ENCODE peak calls at places on chromosomes 13 and 19, in six cellular contexts. F, H, A, W, I and G are unnamed samples.

GRCh38 chr13:46648166-46648607 is 95.2 kb downstream of the LRCH1 start:
- DNase-seq in F (peak), H (no peak), A (peak), W (no peak), I (no peak), G (no peak)

GRCh38 chr13:88086577-88086976 is 415.4 kb downstream of the SLITRK5 start:
- DNase-seq in F (no peak), H (no peak), A (no peak), W (no peak), I (peak), G (no peak)

GRCh38 chr19:11685676-11686650 is 52.8 kb downstream of the ZNF823 start:
- DNase-seq in F (no peak), H (no peak), A (no peak), W (no peak), I (no peak), G (no peak)

GRCh38 chr13:94667190-94667589 is 45.2 kb downstream of the SOX21 start:
- DNase-seq in F (no peak), H (no peak), A (no peak), W (no peak), I (no peak), G (no peak)

GRCh38 chr13:33105387-33106005 is 89.3 kb downstream of the KL start:
- DNase-seq in F (no peak), H (no peak), A (no peak), W (no peak), I (no peak), G (no peak)

GRCh38 chr13:71864094-71864980 is 2.7 kb downstream of the DACH1 start:
- DNase-seq in F (peak), H (no peak), A (peak), W (no peak), I (no peak), G (peak)

GRCh38 chr13:80363890-80364503 is 23.1 kb upstream of the SPRY2 start:
- DNase-seq in F (no peak), H (no peak), A (no peak), W (no peak), I (no peak), G (no peak)

GRCh38 chr13:105814219-105814901 is 721.1 kb downstream of the EFNB2 start:
- DNase-seq in F (no peak), H (no peak), A (no peak), W (peak), I (no peak), G (no peak)

GRCh38 chr13:113763961-113764792 is 5.2 kb downstream of the TMEM255B start:
- DNase-seq in F (no peak), H (no peak), A (no peak), W (no peak), I (no peak), G (no peak)

GRCh38 chr19:48646192-48646911 is 365 bp upstream of the CA11 start:
- DNase-seq in F (peak), H (peak), A (peak), W (no peak), I (no peak), G (peak)

GRCh38 chr13:44302233-44302632 is 71.4 kb upstream of the SERP2 start:
- DNase-seq in F (no peak), H (no peak), A (no peak), W (no peak), I (no peak), G (no peak)

GRCh38 chr13:24630851-24631341 is 49.3 kb upstream of the ATP12A start:
- DNase-seq in F (no peak), H (no peak), A (no peak), W (peak), I (no peak), G (no peak)

GRCh38 chr19:38734426-38735256 is 9.6 kb downstream of the CAPN12 start:
- DNase-seq in F (peak), H (no peak), A (no peak), W (no peak), I (no peak), G (no peak)

GRCh38 chr19:38737297-38737865 is 6.9 kb downstream of the CAPN12 start:
- DNase-seq in F (no peak), H (no peak), A (no peak), W (no peak), I (no peak), G (peak)

GRCh38 chr19:38736413-38737280 is 7.6 kb downstream of the CAPN12 start:
- DNase-seq in F (peak), H (peak), A (peak), W (no peak), I (no peak), G (no peak)

GRCh38 chr19:38735257-38735686 is 9.0 kb downstream of the CAPN12 start:
- DNase-seq in F (peak), H (peak), A (peak), W (no peak), I (no peak), G (no peak)

DNA sequence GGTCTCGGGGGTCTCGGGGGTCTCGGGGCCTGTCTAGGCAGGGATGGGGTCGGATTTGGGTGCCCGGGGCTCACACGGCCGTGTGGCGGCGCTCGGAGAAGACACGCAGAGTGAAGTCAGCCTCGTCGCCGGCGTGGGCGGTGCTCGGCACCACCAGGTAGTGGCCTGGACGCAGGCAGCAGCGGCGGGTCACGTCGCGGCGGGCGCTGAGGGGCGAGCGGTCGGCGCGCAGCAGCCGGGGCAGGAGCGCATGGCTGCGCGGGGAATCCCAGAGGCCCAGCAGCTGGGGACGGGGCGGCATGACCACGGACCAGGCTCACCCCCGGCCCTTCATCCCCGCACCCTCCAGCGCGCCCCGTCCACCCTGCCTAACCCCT is 8.2 kb downstream of the CAPN12 start:
- DNase-seq in F (peak), H (peak), A (peak), W (no peak), I (no peak), G (no peak)
- H3K4me3 ChIP-seq in F (peak), H (peak), A (peak), W (peak), I (peak), G (peak)

GRCh38 chr19:35080613-35081170 is 34.9 kb upstream of the FXYD3 start:
- DNase-seq in F (no peak), H (no peak), A (no peak), W (no peak), I (no peak), G (no peak)

GRCh38 chr19:35079826-35080225 is 35.8 kb upstream of the FXYD3 start:
- DNase-seq in F (no peak), H (no peak), A (no peak), W (no peak), I (no peak), G (no peak)

GRCh38 chr19:35078807-35079206 is 36.8 kb upstream of the FXYD3 start:
- DNase-seq in F (no peak), H (no peak), A (no peak), W (no peak), I (no peak), G (no peak)

GRCh38 chr19:35083678-35084077 is 31.9 kb upstream of the FXYD3 start:
- DNase-seq in F (no peak), H (no peak), A (no peak), W (no peak), I (no peak), G (no peak)

GRCh38 chr19:35081201-35081600 is 34.4 kb upstream of the FXYD3 start:
- DNase-seq in F (no peak), H (no peak), A (no peak), W (no peak), I (no peak), G (no peak)
- TF ChIP-seq CTCF in F (no peak), H (no peak), A (no peak), W (no peak), I (no peak), G (no peak)

GRCh38 chr19:18501351-18501750 is 20.5 kb downstream of the ELL start:
- DNase-seq in F (no peak), H (no peak), A (no peak), W (no peak), I (no peak), G (no peak)
- H3K27ac ChIP-seq in F (no peak), H (no peak), A (peak), W (no peak), I (no peak), G (no peak)

DNA sequence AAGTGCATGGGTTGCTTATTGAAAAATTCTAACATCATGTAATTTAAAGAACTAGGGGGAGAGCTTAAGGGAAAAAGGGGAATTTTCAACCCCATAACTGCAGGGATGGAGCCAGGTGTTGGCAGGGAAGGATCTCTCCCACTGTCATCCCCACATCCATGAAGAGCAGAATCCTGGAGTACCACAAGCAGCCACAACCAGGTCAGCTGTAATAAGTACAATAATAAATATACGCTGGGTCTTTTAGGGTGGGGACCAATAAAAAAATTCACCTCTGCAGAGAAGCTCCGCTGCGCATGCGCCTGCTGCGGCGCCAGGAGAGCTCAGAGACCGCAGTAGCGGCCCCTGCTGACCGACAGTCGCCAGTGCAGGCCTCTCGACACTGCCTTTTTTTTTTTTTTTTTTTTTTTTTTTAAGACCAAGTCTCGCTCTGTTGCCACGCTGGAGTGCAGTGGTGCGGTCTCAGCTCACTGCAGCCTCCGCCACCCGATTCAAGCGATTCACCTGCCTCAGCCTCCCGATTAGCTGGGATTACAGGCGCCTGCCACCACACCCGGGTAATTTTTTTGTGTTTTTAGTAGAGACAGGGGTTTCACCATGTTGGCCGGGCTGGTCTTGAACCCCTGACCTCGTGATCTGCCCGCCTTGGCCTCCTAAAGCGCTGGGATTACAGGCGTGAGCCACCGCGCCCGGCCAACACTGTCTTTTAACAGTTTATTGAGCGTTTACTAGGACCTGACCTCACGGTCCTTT is 2.5 kb upstream of the EEF2 start:
- DNase-seq in F (peak), H (peak), A (peak), W (peak), I (peak), G (peak)
- H3K4me3 ChIP-seq in F (no peak), H (peak), A (no peak), W (peak), I (peak), G (peak)